ENCODE peak calls at places on chromosome 21, in four cellular contexts. One of them, this sample, is unnamed. For H3K4me1, the result is how much of the 10 kb centered on the place peaks cover.

GRCh38 chr21:25536752-25537151 is 70.5 kb downstream of the MRPL39 start:
- DNase-seq in fibroblast of lung: no peak
- DNase-seq in tibial nerve: no peak
- DNase-seq in psoas muscle: no peak
- DNase-seq in this sample: no peak

GRCh38 chr21:41997657-41998056 is 12.5 kb downstream of the ZBTB21 start:
- DNase-seq in fibroblast of lung: no peak
- DNase-seq in tibial nerve: no peak
- DNase-seq in psoas muscle: no peak
- DNase-seq in this sample: no peak

GRCh38 chr21:42652527-42653491 is 612 bp upstream of the PDE9A start:
- DNase-seq in psoas muscle: peak
- DNase-seq in fibroblast of lung: peak
- DNase-seq in tibial nerve: peak
- DNase-seq in this sample: no peak

GRCh38 chr21:33451634-33452071 is 28.1 kb downstream of the TMEM50B start:
- DNase-seq in fibroblast of lung: peak
- DNase-seq in psoas muscle: no peak
- DNase-seq in tibial nerve: no peak
- DNase-seq in this sample: no peak

GRCh38 chr21:42350899-42351543 is at the start of gene TFF2:
- DNase-seq in fibroblast of lung: no peak
- DNase-seq in psoas muscle: no peak
- DNase-seq in tibial nerve: no peak
- DNase-seq in this sample: no peak

GRCh38 chr21:29145354-29145782 is 14.9 kb downstream of the MAP3K7CL start:
- DNase-seq in tibial nerve: no peak
- DNase-seq in psoas muscle: peak
- DNase-seq in fibroblast of lung: peak
- DNase-seq in this sample: peak

GRCh38 chr21:15986277-15986676 is 256.5 kb downstream of the USP25 start:
- DNase-seq in psoas muscle: no peak
- DNase-seq in tibial nerve: no peak
- DNase-seq in fibroblast of lung: no peak
- DNase-seq in this sample: no peak

GRCh38 chr21:28633803-28634572 is 358.7 kb downstream of the LTN1 start:
- DNase-seq in tibial nerve: no peak
- DNase-seq in psoas muscle: peak
- DNase-seq in fibroblast of lung: peak
- DNase-seq in this sample: no peak

GRCh38 chr21:32424674-32425073 is 12.2 kb downstream of the EVA1C start:
- DNase-seq in fibroblast of lung: peak
- DNase-seq in psoas muscle: no peak
- DNase-seq in tibial nerve: no peak
- DNase-seq in this sample: no peak
- H3K4me1 ChIP-seq in fibroblast of lung: under half
- H3K4me1 ChIP-seq in psoas muscle: under half
- H3K4me1 ChIP-seq in tibial nerve: under half
- H3K4me1 ChIP-seq in this sample: under half

GRCh38 chr21:44301961-44302406 is 2.1 kb downstream of the PFKL start:
- DNase-seq in tibial nerve: no peak
- DNase-seq in psoas muscle: no peak
- DNase-seq in fibroblast of lung: no peak
- DNase-seq in this sample: no peak

GRCh38 chr21:44303490-44303981 is 3.7 kb downstream of the PFKL start:
- DNase-seq in psoas muscle: no peak
- DNase-seq in tibial nerve: no peak
- DNase-seq in fibroblast of lung: no peak
- DNase-seq in this sample: no peak

GRCh38 chr21:44304846-44305245 is 5.0 kb downstream of the PFKL start:
- DNase-seq in fibroblast of lung: peak
- DNase-seq in tibial nerve: no peak
- DNase-seq in psoas muscle: no peak
- DNase-seq in this sample: peak

GRCh38 chr21:44305691-44306090 is 5.8 kb downstream of the PFKL start:
- DNase-seq in psoas muscle: no peak
- DNase-seq in fibroblast of lung: no peak
- DNase-seq in tibial nerve: no peak
- DNase-seq in this sample: no peak

DNA sequence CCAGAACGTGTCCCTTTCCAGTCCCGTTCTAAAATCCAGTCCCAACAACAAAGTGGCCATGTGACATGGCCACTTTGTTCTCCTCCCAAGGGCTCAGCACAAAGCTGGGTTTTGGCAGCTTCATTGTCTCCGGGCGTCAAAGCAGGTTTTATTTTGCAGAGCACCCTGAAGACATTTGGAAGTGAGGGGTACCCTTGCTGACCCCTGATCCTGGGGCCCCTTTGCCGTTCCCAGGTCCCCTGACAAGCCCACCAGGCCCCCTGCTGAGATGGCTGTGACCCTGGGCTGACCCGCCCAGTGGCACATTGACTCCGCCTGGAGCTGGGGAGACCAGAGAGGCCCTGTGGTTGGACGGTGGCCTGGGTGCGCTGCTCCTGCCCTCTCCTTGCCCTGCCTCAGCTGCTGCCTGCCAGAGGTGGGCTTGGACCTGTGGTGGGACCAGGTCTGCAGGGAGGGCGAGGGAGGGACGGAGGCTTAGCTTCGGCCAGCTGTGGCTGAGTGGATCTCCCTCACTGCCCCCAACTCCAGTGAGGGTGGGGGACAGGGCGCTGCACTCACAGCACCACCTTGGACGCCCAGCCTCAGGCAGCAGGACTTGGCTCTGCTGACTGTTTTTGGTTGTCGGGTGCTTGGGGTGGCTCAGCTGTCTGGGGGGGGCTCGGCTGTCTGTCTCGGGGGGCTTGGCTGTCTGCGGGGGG is 4.3 kb downstream of the PFKL start:
- DNase-seq in fibroblast of lung: no peak
- DNase-seq in tibial nerve: no peak
- DNase-seq in psoas muscle: no peak
- DNase-seq in this sample: no peak
- H3K4me1 ChIP-seq in fibroblast of lung: under half
- H3K4me1 ChIP-seq in tibial nerve: under half
- H3K4me1 ChIP-seq in psoas muscle: under half
- H3K4me1 ChIP-seq in this sample: under half

DNA sequence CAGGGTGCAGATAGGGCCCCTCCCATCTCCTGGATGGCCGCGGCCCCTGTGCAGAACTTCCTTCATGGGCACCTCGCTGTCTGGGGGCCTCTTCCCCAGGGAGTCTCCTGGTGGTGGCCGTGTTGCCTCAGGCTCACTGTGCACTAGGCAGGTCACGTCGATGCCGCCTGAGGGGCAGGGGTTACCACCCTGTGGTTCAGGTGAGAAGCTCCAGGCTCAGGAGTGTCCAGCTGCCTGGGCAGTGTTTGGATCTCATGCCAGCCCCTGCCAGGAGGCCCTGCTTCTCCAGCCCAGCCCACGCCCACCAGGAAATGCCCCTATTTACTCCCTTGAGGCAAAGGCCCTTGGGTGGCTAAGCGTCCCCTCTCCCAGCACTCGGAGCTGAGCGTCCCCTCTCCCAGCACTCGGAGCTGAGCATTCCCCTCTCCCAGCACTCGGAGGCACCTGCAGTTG is 2.1 kb downstream of the ITGB2 start:
- DNase-seq in psoas muscle: peak
- DNase-seq in fibroblast of lung: no peak
- DNase-seq in tibial nerve: no peak
- DNase-seq in this sample: no peak
- H3K4me1 ChIP-seq in psoas muscle: under half
- H3K4me1 ChIP-seq in fibroblast of lung: under half
- H3K4me1 ChIP-seq in tibial nerve: under half
- H3K4me1 ChIP-seq in this sample: half or more

GRCh38 chr21:45361033-45361997 is 43.6 kb upstream of the COL18A1 start:
- DNase-seq in fibroblast of lung: no peak
- DNase-seq in psoas muscle: peak
- DNase-seq in tibial nerve: no peak
- DNase-seq in this sample: no peak
- H3K4me1 ChIP-seq in fibroblast of lung: under half
- H3K4me1 ChIP-seq in psoas muscle: under half
- H3K4me1 ChIP-seq in tibial nerve: under half
- H3K4me1 ChIP-seq in this sample: under half

GRCh38 chr21:45467221-45467779 is 62.3 kb downstream of the COL18A1 start:
- DNase-seq in tibial nerve: no peak
- DNase-seq in fibroblast of lung: no peak
- DNase-seq in psoas muscle: peak
- DNase-seq in this sample: no peak

GRCh38 chr21:45464309-45464708 is 59.3 kb downstream of the COL18A1 start:
- DNase-seq in tibial nerve: no peak
- DNase-seq in fibroblast of lung: no peak
- DNase-seq in psoas muscle: no peak
- DNase-seq in this sample: no peak

GRCh38 chr21:45466330-45467220 is 61.6 kb downstream of the COL18A1 start:
- DNase-seq in tibial nerve: no peak
- DNase-seq in fibroblast of lung: no peak
- DNase-seq in psoas muscle: peak
- DNase-seq in this sample: no peak

GRCh38 chr21:45465105-45465504 is 60.1 kb downstream of the COL18A1 start:
- DNase-seq in tibial nerve: no peak
- DNase-seq in fibroblast of lung: no peak
- DNase-seq in psoas muscle: peak
- DNase-seq in this sample: no peak

DNA sequence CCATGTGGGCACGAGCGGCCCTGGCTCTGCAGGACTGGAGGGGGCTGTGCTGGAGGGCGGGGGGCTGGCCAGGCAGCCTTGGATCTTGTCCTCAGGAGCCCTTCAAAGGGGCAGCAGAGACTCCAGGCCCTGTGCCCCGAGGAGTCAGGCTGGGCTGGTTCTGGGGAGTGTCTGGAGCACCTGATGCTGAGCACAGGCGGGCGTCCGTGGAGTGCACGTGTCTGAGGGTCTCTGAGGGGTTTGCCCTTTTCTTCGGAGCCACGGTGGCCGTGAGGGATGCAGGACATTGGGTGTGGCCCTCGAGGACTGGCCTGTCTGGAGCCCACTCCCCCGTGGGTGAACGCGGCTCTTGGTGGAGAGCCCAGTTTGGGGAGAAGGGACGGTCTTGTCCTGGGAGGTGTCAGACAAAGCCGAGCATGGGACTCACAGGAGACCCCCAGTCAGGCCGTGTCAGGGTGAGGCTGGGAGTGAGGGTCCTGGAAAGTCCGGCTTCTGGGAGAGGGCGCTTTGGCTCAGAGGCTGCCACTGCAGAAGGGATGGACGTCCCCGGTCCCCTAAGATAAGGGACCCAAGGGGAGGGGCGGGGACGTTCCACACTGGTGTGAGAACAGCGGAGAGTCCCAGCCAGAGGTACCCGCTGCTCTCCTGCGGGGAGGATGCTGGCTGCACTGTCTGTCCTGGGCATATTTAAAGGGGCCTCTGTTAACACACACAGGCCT is 60.8 kb downstream of the COL18A1 start:
- DNase-seq in fibroblast of lung: no peak
- DNase-seq in psoas muscle: peak
- DNase-seq in tibial nerve: no peak
- DNase-seq in this sample: no peak
- H3K4me1 ChIP-seq in fibroblast of lung: under half
- H3K4me1 ChIP-seq in psoas muscle: under half
- H3K4me1 ChIP-seq in tibial nerve: under half
- H3K4me1 ChIP-seq in this sample: under half

GRCh38 chr21:31727181-31727580 is 4.7 kb downstream of the SCAF4 start:
- DNase-seq in tibial nerve: no peak
- DNase-seq in fibroblast of lung: no peak
- DNase-seq in psoas muscle: no peak
- DNase-seq in this sample: no peak

GRCh38 chr21:31729622-31730343 is 2.1 kb downstream of the SCAF4 start:
- DNase-seq in psoas muscle: no peak
- DNase-seq in tibial nerve: no peak
- DNase-seq in fibroblast of lung: no peak
- DNase-seq in this sample: no peak

GRCh38 chr21:31726407-31726806 is 5.5 kb downstream of the SCAF4 start:
- DNase-seq in fibroblast of lung: no peak
- DNase-seq in tibial nerve: no peak
- DNase-seq in psoas muscle: no peak
- DNase-seq in this sample: no peak

GRCh38 chr21:31728952-31729351 is 3.0 kb downstream of the SCAF4 start:
- DNase-seq in fibroblast of lung: no peak
- DNase-seq in tibial nerve: no peak
- DNase-seq in psoas muscle: no peak
- DNase-seq in this sample: no peak

DNA sequence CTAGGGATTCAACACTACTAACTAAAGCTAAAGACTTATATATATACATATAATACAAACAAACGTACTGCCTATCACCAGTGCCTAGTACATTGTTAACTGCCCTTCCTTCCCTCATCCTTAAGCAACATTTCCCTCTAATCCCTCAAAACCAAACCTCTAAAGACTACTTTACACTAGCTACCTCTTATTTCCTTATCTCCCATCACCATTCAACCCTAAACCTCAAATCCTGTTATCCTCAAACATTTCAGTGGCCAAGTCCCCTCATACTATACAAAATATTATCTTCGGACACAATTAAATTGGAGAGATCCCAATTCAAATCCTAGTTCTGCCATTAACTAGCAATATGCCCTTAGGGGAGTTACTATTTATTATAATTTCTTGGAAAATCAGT is 3.7 kb downstream of the SCAF4 start:
- DNase-seq in fibroblast of lung: no peak
- DNase-seq in tibial nerve: no peak
- DNase-seq in psoas muscle: no peak
- DNase-seq in this sample: no peak
- H3K4me1 ChIP-seq in fibroblast of lung: under half
- H3K4me1 ChIP-seq in tibial nerve: under half
- H3K4me1 ChIP-seq in psoas muscle: under half
- H3K4me1 ChIP-seq in this sample: half or more

GRCh38 chr21:44657635-44658183 is at the start of gene KRTAP12-3:
- DNase-seq in fibroblast of lung: no peak
- DNase-seq in tibial nerve: no peak
- DNase-seq in psoas muscle: no peak
- DNase-seq in this sample: peak

GRCh38 chr21:44656868-44657267 is 864 bp upstream of the KRTAP12-3 start:
- DNase-seq in tibial nerve: no peak
- DNase-seq in psoas muscle: no peak
- DNase-seq in fibroblast of lung: no peak
- DNase-seq in this sample: no peak

GRCh38 chr21:44653123-44653522 is 1.3 kb downstream of the KRTAP12-4 start:
- DNase-seq in tibial nerve: no peak
- DNase-seq in fibroblast of lung: no peak
- DNase-seq in psoas muscle: no peak
- DNase-seq in this sample: no peak

GRCh38 chr21:44653656-44654575 is 543 bp downstream of the KRTAP12-4 start:
- DNase-seq in tibial nerve: no peak
- DNase-seq in psoas muscle: no peak
- DNase-seq in fibroblast of lung: no peak
- DNase-seq in this sample: no peak

GRCh38 chr21:44654576-44654950 is at the start of gene KRTAP12-4:
- DNase-seq in fibroblast of lung: no peak
- DNase-seq in tibial nerve: no peak
- DNase-seq in psoas muscle: no peak
- DNase-seq in this sample: no peak
- H3K4me1 ChIP-seq in fibroblast of lung: under half
- H3K4me1 ChIP-seq in tibial nerve: under half
- H3K4me1 ChIP-seq in psoas muscle: under half
- H3K4me1 ChIP-seq in this sample: under half

DNA sequence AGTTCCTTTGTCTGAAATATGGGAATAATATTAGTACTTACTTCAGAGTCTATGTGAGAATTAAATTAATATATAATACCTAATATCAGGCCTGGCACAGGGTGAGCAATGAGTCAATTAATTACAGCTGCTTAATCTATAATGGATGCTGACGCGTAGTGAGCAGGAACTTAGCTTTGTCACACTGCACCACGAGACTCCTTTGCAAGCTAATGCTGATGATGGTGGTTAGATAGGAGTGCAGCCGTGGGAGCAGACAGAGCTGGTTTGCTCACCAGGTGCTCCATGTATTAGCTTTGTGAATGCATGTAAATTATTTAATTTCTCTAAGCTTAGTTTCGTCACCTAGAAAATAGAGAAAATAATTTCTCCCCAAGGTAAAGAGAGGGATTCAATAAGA is 35.1 kb downstream of the KCNJ15 start:
- DNase-seq in fibroblast of lung: no peak
- DNase-seq in tibial nerve: no peak
- DNase-seq in psoas muscle: no peak
- DNase-seq in this sample: no peak
- H3K4me1 ChIP-seq in fibroblast of lung: under half
- H3K4me1 ChIP-seq in tibial nerve: under half
- H3K4me1 ChIP-seq in psoas muscle: under half
- H3K4me1 ChIP-seq in this sample: under half

This sample was measured in DND-41.